ENCODE peak calls at places on chromosomes 13 and 19, in five cellular contexts. F is glutamatergic neuron, B is PC-9, U is lower leg skin, N is SK-N-SH. Y is an unnamed sample.

GRCh38 chr13:99218545-99218944 is 17.9 kb downstream of the UBAC2 start:
- DNase-seq in F (no peak), B (no peak), U (no peak), N (no peak), Y (no peak)

GRCh38 chr13:114285166-114285808 is 3.9 kb downstream of the UPF3A start:
- DNase-seq in F (no peak), B (no peak), U (no peak), N (no peak), Y (no peak)

GRCh38 chr13:20073775-20074174 is 87.1 kb downstream of the GJA3 start:
- DNase-seq in F (no peak), B (no peak), U (no peak), N (no peak), Y (no peak)

GRCh38 chr13:84641491-84641890 is 759.2 kb upstream of the SLITRK1 start:
- DNase-seq in F (no peak), B (no peak), U (no peak), N (no peak), Y (no peak)

GRCh38 chr13:65454403-65454802 is 1775.7 kb downstream of the PCDH9 start:
- DNase-seq in F (no peak), B (no peak), U (no peak), N (no peak), Y (no peak)

GRCh38 chr19:57406516-57407123 is 4.3 kb upstream of the ZNF17 start:
- DNase-seq in F (peak; percentile 89), B (peak; percentile 69), U (no peak), N (peak; percentile 79), Y (peak; percentile 57)

GRCh38 chr19:48674921-48675824 is 2.4 kb upstream of the NTN5 start:
- DNase-seq in F (peak; percentile 83), B (peak; percentile 72), U (peak; percentile 94), N (peak; percentile 96), Y (peak; percentile 76)

GRCh38 chr19:18506101-18506534 is 15.8 kb downstream of the ELL start:
- DNase-seq in F (no peak), B (no peak), U (no peak), N (no peak), Y (no peak)

GRCh38 chr19:51687791-51688664 is 5.1 kb upstream of the SPACA6 start:
- DNase-seq in F (peak; percentile 74), B (peak; percentile 71), U (peak; percentile 93), N (peak; percentile 57), Y (no peak)

GRCh38 chr13:22765566-22765965 is 415.2 kb upstream of the SGCG start:
- DNase-seq in F (no peak), B (no peak), U (no peak), N (no peak), Y (no peak)

GRCh38 chr19:35292421-35292820 is 460 bp downstream of the MAG start:
- DNase-seq in F (no peak), B (no peak), U (no peak), N (no peak), Y (no peak)

GRCh38 chr13:51211910-51212309 is 10.3 kb upstream of the FAM124A start:
- DNase-seq in F (no peak), B (no peak), U (no peak), N (no peak), Y (no peak)

GRCh38 chr13:61107989-61108388 is 307.7 kb downstream of the PCDH20 start:
- DNase-seq in F (no peak), B (no peak), U (no peak), N (no peak), Y (no peak)

GRCh38 chr13:73248154-73248553 is 189.3 kb downstream of the KLF5 start:
- DNase-seq in F (no peak), B (no peak), U (no peak), N (no peak), Y (no peak)

GRCh38 chr13:94987081-94987480 is 274.7 kb upstream of the SOX21 start:
- DNase-seq in F (no peak), B (no peak), U (no peak), N (no peak), Y (no peak)

GRCh38 chr19:17840019-17840418 is 7.8 kb downstream of the JAK3 start:
- DNase-seq in F (no peak), B (no peak), U (no peak), N (no peak), Y (no peak)

GRCh38 chr13:94325660-94326059 is 153.8 kb downstream of the DCT start:
- DNase-seq in F (no peak), B (no peak), U (no peak), N (no peak), Y (no peak)

GRCh38 chr19:11288349-11288748 is 7.6 kb upstream of the TSPAN16 start:
- DNase-seq in F (peak; percentile 23), B (no peak), U (no peak), N (peak; percentile 49), Y (no peak)

GRCh38 chr13:30968734-30969335 is 36.4 kb downstream of the TEX26 start:
- DNase-seq in F (no peak), B (no peak), U (no peak), N (no peak), Y (no peak)

GRCh38 chr19:16614941-16615340 is 13.1 kb downstream of the MED26 start:
- DNase-seq in F (no peak), B (no peak), U (no peak), N (no peak), Y (no peak)

GRCh38 chr19:13195678-13196077 is 45.5 kb downstream of the IER2 start:
- DNase-seq in F (peak; percentile 67), B (peak; percentile 29), U (no peak), N (no peak), Y (no peak)

GRCh38 chr13:44302948-44303575 is 70.6 kb upstream of the SERP2 start:
- DNase-seq in F (no peak), B (no peak), U (no peak), N (no peak), Y (no peak)

GRCh38 chr13:89375839-89376238 is 1704.7 kb downstream of the SLITRK5 start:
- DNase-seq in F (no peak), B (no peak), U (no peak), N (no peak), Y (no peak)

GRCh38 chr13:51829236-51829899 is 15.6 kb downstream of the TMEM272 start:
- DNase-seq in F (peak; percentile 34), B (no peak), U (no peak), N (no peak), Y (no peak)

GRCh38 chr19:34534206-34534605 is 52.6 kb downstream of the WTIP start:
- DNase-seq in F (no peak), B (no peak), U (no peak), N (no peak), Y (no peak)

GRCh38 chr13:80979035-80979641 is 638.2 kb upstream of the SPRY2 start:
- DNase-seq in F (peak; percentile 40), B (peak; percentile 25), U (no peak), N (peak; percentile 59), Y (no peak)

GRCh38 chr19:39341122-39341719 is 1.0 kb upstream of the SAMD4B start:
- DNase-seq in F (peak; percentile 27), B (no peak), U (no peak), N (peak; percentile 57), Y (no peak)

GRCh38 chr13:29046588-29046987 is 226.4 kb downstream of the MTUS2 start:
- DNase-seq in F (no peak), B (no peak), U (no peak), N (no peak), Y (no peak)

GRCh38 chr19:2887391-2887914 is 13.3 kb upstream of the ZNF57 start:
- DNase-seq in F (no peak), B (no peak), U (no peak), N (peak; percentile 78), Y (no peak)
- TF ChIP-seq CTCF in F (peak; percentile 62), B (peak; percentile 61), U (no peak), N (peak; percentile 70), Y (peak; percentile 86)

DNA sequence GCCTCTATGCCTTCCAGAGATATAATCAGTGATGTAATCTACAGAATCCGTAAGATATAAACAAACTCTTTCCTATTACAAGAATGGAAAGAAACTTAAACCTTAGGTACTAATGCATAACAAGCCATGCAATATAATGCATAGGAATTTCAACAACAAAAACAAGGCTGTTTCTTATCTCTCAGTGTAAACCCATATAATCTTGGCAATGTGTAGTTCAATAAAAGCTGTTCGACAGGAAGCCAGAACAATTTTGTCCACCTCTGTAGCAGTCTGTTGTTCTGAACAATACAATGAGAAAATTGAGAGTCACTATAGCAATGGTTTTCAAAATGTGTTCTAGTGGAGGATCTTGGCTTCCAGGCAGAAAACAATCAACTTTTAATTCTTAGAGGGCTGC is 111.5 kb upstream of the FREM2 start:
- DNase-seq in F (no peak), B (no peak), U (no peak), N (no peak), Y (no peak)
- TF ChIP-seq CTCF in F (no peak), B (no peak), U (no peak), N (no peak), Y (no peak)

GRCh38 chr19:860481-861098 is 1.1 kb downstream of the CFD start:
- DNase-seq in F (peak; percentile 62), B (peak; percentile 92), U (peak; percentile 95), N (peak; percentile 83), Y (no peak)

GRCh38 chr19:863305-863620 is 3.8 kb downstream of the CFD start:
- DNase-seq in F (no peak), B (no peak), U (no peak), N (no peak), Y (no peak)

GRCh38 chr19:861099-861755 is 1.8 kb downstream of the CFD start:
- DNase-seq in F (no peak), B (no peak), U (no peak), N (no peak), Y (no peak)

GRCh38 chr19:862529-863304 is 3.3 kb downstream of the CFD start:
- DNase-seq in F (peak; percentile 78), B (no peak), U (peak; percentile 94), N (peak; percentile 91), Y (peak; percentile 72)

DNA sequence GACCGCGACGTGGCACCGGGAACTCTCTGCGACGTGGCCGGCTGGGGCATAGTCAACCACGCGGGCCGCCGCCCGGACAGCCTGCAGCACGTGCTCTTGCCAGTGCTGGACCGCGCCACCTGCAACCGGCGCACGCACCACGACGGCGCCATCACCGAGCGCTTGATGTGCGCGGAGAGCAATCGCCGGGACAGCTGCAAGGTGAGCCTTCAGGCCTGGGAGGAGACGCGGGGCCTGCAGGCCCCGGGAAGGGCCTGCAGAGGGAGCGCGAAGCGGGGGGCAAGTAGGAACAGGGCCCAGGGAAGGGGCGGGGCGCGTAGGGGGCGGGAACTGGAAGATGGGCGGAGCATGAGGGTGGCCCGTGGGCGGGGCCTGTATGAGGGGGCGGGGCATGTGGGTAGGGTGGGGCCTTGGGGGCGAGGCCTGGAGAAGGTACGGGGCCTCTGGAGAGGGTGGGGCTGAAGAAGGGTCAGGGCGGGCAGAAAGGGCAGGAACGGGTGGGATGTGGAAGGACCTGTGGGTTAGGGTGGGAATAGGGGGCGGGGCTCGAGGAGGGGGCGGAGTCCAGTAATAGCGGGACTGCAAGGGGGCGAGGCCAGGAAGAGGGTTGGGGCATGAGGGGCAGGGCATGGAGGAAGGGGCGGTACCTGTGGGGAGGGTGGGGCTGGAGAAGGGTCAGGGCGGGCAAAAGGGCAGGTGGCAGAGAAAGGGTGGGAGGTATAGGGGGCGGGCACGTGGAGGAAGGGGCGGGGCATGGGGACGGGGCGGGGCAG is 2.5 kb downstream of the CFD start:
- DNase-seq in F (peak; percentile 61), B (no peak), U (no peak), N (peak; percentile 95), Y (no peak)
- TF ChIP-seq CTCF in F (no peak), B (no peak), U (no peak), N (no peak), Y (peak; percentile 13)

DNA sequence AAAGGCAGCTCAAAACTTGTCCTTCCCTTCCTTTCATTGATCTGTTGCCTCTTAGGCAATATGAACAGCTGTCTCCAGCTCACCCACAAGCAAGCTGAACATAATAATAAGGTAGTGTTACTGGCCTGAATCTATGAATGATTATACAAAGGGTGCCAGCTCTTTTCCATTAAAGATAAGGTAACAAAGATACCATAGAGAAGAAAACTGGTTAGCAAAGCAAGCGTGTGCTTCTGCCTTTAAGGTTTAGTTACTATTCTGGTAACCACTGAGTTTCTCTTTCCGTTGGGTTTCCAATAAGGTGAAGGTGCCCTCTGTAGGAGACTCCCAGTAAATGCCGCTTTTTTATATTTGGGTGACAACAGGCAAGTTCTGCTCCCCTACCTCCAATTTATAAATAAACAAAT is 12.1 kb upstream of the DACH1 start:
- DNase-seq in F (no peak), B (no peak), U (no peak), N (peak; percentile 33), Y (no peak)
- TF ChIP-seq CTCF in F (peak; percentile 65), B (peak; percentile 61), U (no peak), N (peak; percentile 71), Y (peak; percentile 79)